ENCODE peak calls at places on chromosome 10, in five cellular contexts. H is CD4-positive, alpha-beta T cell; S is spleen; G is ovary; K is neuronal stem cell. Z is an unnamed sample. For H3K27me3, the result is how much of the 10 kb centered on the place peaks cover.

GRCh38 chr10:36989233-36989632 is 136.2 kb upstream of the ANKRD30A start:
- DNase-seq in K (no peak), G (no peak), S (peak), H (no peak), Z (no peak)

GRCh38 chr10:102009801-102010425 is 46.1 kb downstream of the ARMH3 start:
- DNase-seq in G (no peak), H (peak), S (no peak), K (peak), Z (peak)

GRCh38 chr10:70753841-70754621 is 31.1 kb downstream of the TBATA start:
- DNase-seq in H (no peak), G (no peak), K (no peak), S (peak), Z (no peak)

GRCh38 chr10:103895458-103896186 is 22.4 kb downstream of the STN1 start:
- DNase-seq in G (no peak), H (no peak), S (no peak), K (no peak), Z (peak)

GRCh38 chr10:77252380-77252779 is 385.2 kb downstream of the KCNMA1 start:
- DNase-seq in S (no peak), G (no peak), K (no peak), H (no peak), Z (no peak)

GRCh38 chr10:14102056-14102455 is 228.7 kb downstream of the FRMD4A start:
- DNase-seq in H (no peak), G (no peak), K (no peak), S (no peak), Z (no peak)

GRCh38 chr10:3427316-3427715 is 254.7 kb upstream of the PITRM1 start:
- DNase-seq in S (no peak), G (no peak), K (no peak), H (no peak), Z (no peak)

GRCh38 chr10:69716711-69717560 is 84.8 kb upstream of the COL13A1 start:
- DNase-seq in H (peak), K (peak), S (no peak), G (no peak), Z (peak)

GRCh38 chr10:114083040-114083439 is 39.4 kb downstream of the ADRB1 start:
- DNase-seq in S (no peak), H (no peak), K (no peak), G (no peak), Z (no peak)

GRCh38 chr10:47079177-47079580 is 168.0 kb downstream of the PTPN20 start:
- DNase-seq in S (no peak), G (no peak), H (no peak), K (no peak), Z (no peak)

GRCh38 chr10:110576220-110576619 is 8.7 kb downstream of the SMC3 start:
- DNase-seq in G (no peak), S (no peak), H (no peak), K (no peak), Z (peak)

GRCh38 chr10:101018600-101019439 is 12.1 kb downstream of the PDZD7 start:
- DNase-seq in G (peak), K (no peak), H (peak), S (peak), Z (peak)

GRCh38 chr10:107616463-107617131 is 452.1 kb upstream of the SORCS1 start:
- DNase-seq in S (no peak), G (no peak), K (no peak), H (no peak), Z (no peak)

GRCh38 chr10:48234807-48235206 is 39.7 kb downstream of the FRMPD2 start:
- DNase-seq in K (no peak), G (no peak), S (no peak), H (no peak), Z (no peak)

DNA sequence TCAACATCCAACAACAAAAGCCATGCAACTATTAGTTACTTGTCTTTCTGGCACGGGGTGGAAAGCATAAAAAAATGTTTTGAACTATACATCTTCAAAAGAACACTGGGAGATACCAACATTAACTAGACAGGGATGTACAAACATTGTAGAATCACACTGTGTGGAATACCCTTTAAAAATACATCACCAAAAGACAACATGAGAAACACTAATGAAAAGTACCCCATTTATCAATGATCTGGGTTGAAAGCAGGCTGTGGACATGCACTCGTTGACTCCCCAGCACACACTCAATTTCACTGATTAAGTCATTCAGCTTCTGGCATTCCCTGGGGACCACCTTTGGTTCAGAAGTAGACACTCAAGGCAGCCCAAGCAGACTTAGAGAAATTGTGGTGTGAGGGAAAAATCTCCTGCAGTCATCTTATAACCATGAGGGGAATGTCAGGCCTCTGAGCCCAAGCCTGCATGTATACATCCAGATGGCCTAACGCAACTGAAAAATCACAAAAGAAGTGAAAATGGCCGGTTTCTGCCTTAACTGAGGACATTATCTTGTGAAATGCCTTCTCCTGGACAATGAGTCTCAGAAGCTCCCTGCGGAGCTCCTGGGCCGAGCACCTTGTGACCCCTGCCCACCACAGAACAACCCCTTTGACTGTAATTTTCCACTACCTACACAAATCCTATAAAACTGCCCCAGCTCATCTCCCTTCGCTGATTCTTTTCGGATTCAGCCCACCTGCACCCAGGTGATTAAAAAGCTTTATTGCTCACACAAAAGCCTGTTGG is 53.0 kb downstream of the CACUL1 start:
- DNase-seq in K (no peak), G (no peak), S (no peak), H (no peak), Z (no peak)
- H3K27ac ChIP-seq in K (peak), G (no peak), S (no peak), H (no peak), Z (no peak)

DNA sequence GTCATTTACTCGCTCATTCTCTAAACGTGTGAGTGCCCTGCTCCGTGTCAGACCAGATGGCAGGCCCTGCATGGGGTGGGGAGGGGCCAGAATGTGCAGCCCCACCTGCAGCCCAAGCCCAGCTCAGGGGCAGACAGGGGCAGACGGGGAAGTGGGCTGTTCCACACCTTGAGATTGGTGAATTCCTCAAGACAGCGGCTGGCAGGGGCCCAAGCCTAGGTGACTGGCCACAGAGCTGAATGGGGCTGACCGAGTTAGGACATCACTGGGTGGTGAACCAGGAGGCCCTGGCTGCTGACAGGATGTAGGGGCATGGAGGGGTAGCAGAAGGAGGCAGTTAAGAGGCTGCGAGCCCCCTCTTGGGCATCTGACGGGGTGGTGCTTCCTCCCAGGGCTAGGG is 79.1 kb downstream of the MGMT start:
- DNase-seq in G (no peak), H (no peak), S (no peak), K (no peak), Z (no peak)
- H3K27me3 ChIP-seq in G (under half), H (under half), S (under half), K (under half), Z (under half)

GRCh38 chr10:79145174-79145483 is 76.4 kb downstream of the ZMIZ1 start:
- DNase-seq in K (no peak), H (no peak), G (no peak), S (no peak), Z (no peak)
- H3K27ac ChIP-seq in K (no peak), H (no peak), G (peak), S (peak), Z (peak)

DNA sequence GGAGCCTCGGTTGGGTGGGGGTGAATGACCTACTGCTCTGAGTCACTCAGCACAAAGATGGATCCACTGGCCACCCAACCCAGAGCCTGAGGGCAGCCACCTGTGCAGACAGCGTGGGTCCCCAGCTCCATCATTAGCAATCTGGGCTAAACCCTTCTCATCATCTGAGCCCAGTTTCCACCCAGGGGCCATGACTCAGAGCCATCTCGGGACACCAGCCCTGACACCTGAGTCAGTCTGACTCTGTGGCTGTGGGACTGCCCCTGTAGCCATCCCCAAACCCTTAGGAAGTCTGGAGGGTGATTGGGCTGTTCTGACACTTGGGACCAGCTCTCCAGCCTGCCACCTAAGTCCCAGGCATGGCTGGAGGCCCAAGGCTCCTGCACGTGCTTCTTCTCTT is 171.7 kb upstream of the GPR26 start:
- DNase-seq in S (no peak), H (no peak), K (no peak), G (no peak), Z (no peak)
- H3K27me3 ChIP-seq in S (under half), H (under half), K (under half), G (under half), Z (under half)

DNA sequence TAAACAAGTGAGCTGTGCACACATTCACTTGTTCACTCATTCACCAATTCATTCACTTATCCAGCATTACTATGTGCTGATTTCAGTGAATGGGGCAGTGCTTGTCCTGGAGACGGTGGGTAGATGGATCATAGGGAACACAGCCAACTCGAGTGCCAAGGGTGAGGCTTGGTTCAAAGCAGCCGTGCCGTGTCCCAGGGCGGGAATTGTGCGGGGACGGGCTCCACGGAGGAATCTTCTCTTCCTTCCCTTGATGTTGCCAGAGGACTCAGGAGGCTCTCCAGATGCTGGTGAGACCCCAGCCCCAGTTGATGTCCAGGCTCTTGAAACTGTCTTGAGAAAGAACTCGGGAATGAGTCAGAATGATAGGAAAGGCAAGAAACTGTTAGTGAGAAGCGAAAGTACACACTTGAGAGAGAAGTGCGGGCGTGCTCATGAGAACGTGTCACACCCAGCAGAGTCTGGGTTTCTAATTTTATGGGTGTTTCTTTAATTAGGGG is 3.0 kb downstream of the SH2D4B start:
- DNase-seq in H (no peak), G (no peak), S (no peak), K (no peak), Z (no peak)
- H3K27ac ChIP-seq in H (no peak), G (no peak), S (no peak), K (no peak), Z (no peak)

DNA sequence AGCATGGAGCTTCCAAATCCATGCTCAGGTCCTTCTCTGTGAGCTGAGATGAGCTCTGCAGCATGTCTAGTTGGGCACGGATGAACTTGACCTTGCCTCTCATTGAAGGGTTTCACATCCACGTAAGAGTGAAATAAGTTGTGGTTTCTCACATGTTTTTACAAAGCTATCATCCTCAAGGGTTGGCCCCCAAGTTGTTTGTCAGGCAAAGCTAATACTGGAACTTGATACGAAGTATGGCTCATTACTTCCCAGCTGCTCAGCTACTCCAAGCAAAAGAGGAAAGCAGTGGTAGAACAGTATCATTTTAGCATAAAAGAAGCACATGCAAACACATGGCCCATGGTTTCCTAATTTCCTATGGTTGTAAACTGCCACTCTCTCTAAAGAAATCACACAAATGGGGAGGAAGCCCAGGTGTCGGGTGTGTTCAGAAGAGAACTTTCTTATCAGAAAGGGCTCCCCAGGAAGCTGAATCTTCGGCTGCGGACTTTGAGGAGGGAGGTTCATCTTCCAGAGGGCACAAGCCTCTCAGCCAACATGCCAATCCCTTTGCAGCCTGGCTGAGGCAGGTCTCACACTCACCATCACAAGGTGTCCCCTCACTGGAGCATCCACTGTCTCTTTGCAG is 45.3 kb downstream of the PDLIM1 start:
- DNase-seq in S (no peak), K (no peak), G (no peak), H (no peak), Z (no peak)
- H3K27me3 ChIP-seq in S (under half), K (under half), G (under half), H (under half), Z (under half)

GRCh38 chr10:20911626-20912025 is 14.5 kb upstream of the NEBL start:
- DNase-seq in K (no peak), G (no peak), H (no peak), S (no peak), Z (no peak)

GRCh38 chr10:20912969-20913368 is 15.9 kb upstream of the NEBL start:
- DNase-seq in H (no peak), K (no peak), G (no peak), S (no peak), Z (no peak)

GRCh38 chr10:20903635-20904390 is 6.7 kb upstream of the NEBL start:
- DNase-seq in K (no peak), S (no peak), G (no peak), H (no peak), Z (no peak)

GRCh38 chr10:20909801-20910200 is 12.7 kb upstream of the NEBL start:
- DNase-seq in G (no peak), H (no peak), K (no peak), S (no peak), Z (no peak)
- H3K27ac ChIP-seq in G (no peak), H (no peak), K (no peak), S (no peak), Z (no peak)

Z was measured in SJSA1.